ENCODE peak calls at places on chromosomes 7 and 10, in four cellular contexts. L is HepG2, K is keratinocyte, V is RWPE2. A is an unnamed sample.

GRCh38 chr7:22402250-22402649 is 45.3 kb upstream of the RAPGEF5 start:
- DNase-seq in L (no peak), K (no peak), V (no peak), A (no peak)

GRCh38 chr7:1558181-1558811 is 2.3 kb upstream of the TMEM184A start:
- DNase-seq in L (peak; percentile 32), K (no peak), V (peak; percentile 68), A (no peak)

GRCh38 chr7:84139986-84140729 is 54.4 kb downstream of the SEMA3A start:
- DNase-seq in L (peak; percentile 79), K (no peak), V (no peak), A (no peak)

GRCh38 chr7:67692425-67692824 is 695.8 kb downstream of the TYW1 start:
- DNase-seq in L (no peak), K (no peak), V (no peak), A (no peak)

GRCh38 chr10:5948999-5949759 is 28.2 kb downstream of the IL15RA start:
- DNase-seq in L (peak; percentile 46), K (no peak), V (no peak), A (no peak)

GRCh38 chr7:48299580-48300169 is 128.4 kb downstream of the ABCA13 start:
- DNase-seq in L (peak; percentile 47), K (peak; percentile 44), V (no peak), A (peak; percentile 59)

GRCh38 chr10:92688927-92689662 is 660 bp upstream of the HHEX start:
- DNase-seq in L (peak; percentile 55), K (no peak), V (peak; percentile 64), A (no peak)

GRCh38 chr7:104137971-104138370 is 69.8 kb downstream of the ORC5 start:
- DNase-seq in L (no peak), K (no peak), V (no peak), A (no peak)

GRCh38 chr10:105800626-105801025 is 1159.5 kb downstream of the SORCS3 start:
- DNase-seq in L (no peak), K (no peak), V (no peak), A (no peak)

GRCh38 chr7:23544913-23545354 is 13.2 kb upstream of the TRA2A start:
- DNase-seq in L (peak; percentile 43), K (no peak), V (no peak), A (no peak)

GRCh38 chr7:128155100-128155763 is 85.8 kb upstream of the LEP start:
- DNase-seq in L (no peak), K (no peak), V (no peak), A (no peak)

GRCh38 chr7:112788778-112789343 is 1.3 kb downstream of the TMEM168 start:
- DNase-seq in L (no peak), K (no peak), V (no peak), A (no peak)

GRCh38 chr10:37535459-37536246 is 321.8 kb downstream of the ZNF248 start:
- DNase-seq in L (peak; percentile 50), K (no peak), V (no peak), A (no peak)

GRCh38 chr7:137851361-137851945 is 4.7 kb upstream of the DGKI start:
- DNase-seq in L (no peak), K (no peak), V (no peak), A (no peak)

GRCh38 chr10:31143331-31143935 is 111.8 kb upstream of the ZNF438 start:
- DNase-seq in L (no peak), K (no peak), V (no peak), A (no peak)

GRCh38 chr10:113997428-113997827 is 46.2 kb upstream of the ADRB1 start:
- DNase-seq in L (no peak), K (no peak), V (no peak), A (peak; percentile 60)

GRCh38 chr7:24595671-24596418 is 22.6 kb downstream of the PALS2 start:
- DNase-seq in L (no peak), K (no peak), V (no peak), A (no peak)

GRCh38 chr10:104049497-104050250 is 36.0 kb downstream of the COL17A1 start:
- DNase-seq in L (no peak), K (no peak), V (no peak), A (no peak)

GRCh38 chr10:107914450-107915276 is 750.2 kb upstream of the SORCS1 start:
- DNase-seq in L (no peak), K (no peak), V (peak; percentile 46), A (no peak)

GRCh38 chr10:29150010-29150409 is 138.9 kb upstream of the LYZL1 start:
- DNase-seq in L (no peak), K (no peak), V (no peak), A (no peak)

GRCh38 chr7:155948423-155948822 is 136.2 kb upstream of the SHH start:
- DNase-seq in L (no peak), K (no peak), V (no peak), A (no peak)

GRCh38 chr7:25392571-25393338 is 164.5 kb upstream of the NPVF start:
- DNase-seq in L (no peak), K (no peak), V (no peak), A (no peak)

GRCh38 chr7:50667789-50668226 is 102.6 kb upstream of the DDC start:
- DNase-seq in L (no peak), K (no peak), V (no peak), A (no peak)

GRCh38 chr7:73308074-73308664 is 457 bp downstream of the NSUN5 start:
- DNase-seq in L (no peak), K (no peak), V (no peak), A (no peak)

GRCh38 chr10:79628988-79629954 is 18.5 kb downstream of the SFTPA1 start:
- DNase-seq in L (peak; percentile 43), K (no peak), V (no peak), A (no peak)

GRCh38 chr7:91634485-91635177 is 245.9 kb downstream of the MTERF1 start:
- DNase-seq in L (no peak), K (no peak), V (no peak), A (no peak)

GRCh38 chr10:130368761-130369560 is 232.8 kb downstream of the GLRX3 start:
- DNase-seq in L (no peak), K (no peak), V (no peak), A (no peak)

GRCh38 chr10:26697163-26697921 is at the start of gene PDSS1:
- DNase-seq in L (peak; percentile 46), K (no peak), V (peak; percentile 69), A (peak; percentile 85)

GRCh38 chr7:136114966-136115762 is 138.0 kb upstream of the MTPN start:
- DNase-seq in L (peak; percentile 30), K (no peak), V (no peak), A (no peak)

GRCh38 chr7:50303082-50303893 is 1.2 kb upstream of the IKZF1 start:
- DNase-seq in L (no peak), K (no peak), V (no peak), A (no peak)

GRCh38 chr7:34121366-34121765 is 216.0 kb downstream of the BMPER start:
- DNase-seq in L (no peak), K (no peak), V (no peak), A (no peak)

GRCh38 chr10:104614245-104614831 is 26.8 kb upstream of the SORCS3 start:
- DNase-seq in L (peak; percentile 17), K (no peak), V (no peak), A (no peak)

GRCh38 chr7:134890246-134891240 is 95.8 kb upstream of the AGBL3 start:
- DNase-seq in L (peak; percentile 32), K (peak; percentile 50), V (peak; percentile 88), A (no peak)

GRCh38 chr7:101696-102376 is 90.5 kb upstream of the FAM20C start:
- DNase-seq in L (no peak), K (peak; percentile 25), V (no peak), A (no peak)

GRCh38 chr7:108973075-108973474 is 403.4 kb downstream of the DNAJB9 start:
- DNase-seq in L (no peak), K (no peak), V (no peak), A (no peak)

GRCh38 chr10:18230794-18231193 is 90.6 kb downstream of the CACNB2 start:
- DNase-seq in L (no peak), K (no peak), V (no peak), A (no peak)

GRCh38 chr10:11823122-11823988 is at the start of gene PROSER2:
- DNase-seq in L (no peak), K (no peak), V (no peak), A (no peak)

GRCh38 chr10:83577421-83577820 is 561.9 kb upstream of the GHITM start:
- DNase-seq in L (no peak), K (no peak), V (no peak), A (no peak)

GRCh38 chr10:120221873-120222485 is 235.0 kb upstream of the PLPP4 start:
- DNase-seq in L (peak; percentile 64), K (peak; percentile 4), V (no peak), A (no peak)

GRCh38 chr10:8053446-8054242 is 844 bp upstream of the GATA3 start:
- DNase-seq in L (no peak), K (no peak), V (peak; percentile 85), A (no peak)
- TF ChIP-seq CTCF in L (peak; percentile 28), K (peak; percentile 98), V (peak; percentile 97), A (peak; percentile 19)

DNA sequence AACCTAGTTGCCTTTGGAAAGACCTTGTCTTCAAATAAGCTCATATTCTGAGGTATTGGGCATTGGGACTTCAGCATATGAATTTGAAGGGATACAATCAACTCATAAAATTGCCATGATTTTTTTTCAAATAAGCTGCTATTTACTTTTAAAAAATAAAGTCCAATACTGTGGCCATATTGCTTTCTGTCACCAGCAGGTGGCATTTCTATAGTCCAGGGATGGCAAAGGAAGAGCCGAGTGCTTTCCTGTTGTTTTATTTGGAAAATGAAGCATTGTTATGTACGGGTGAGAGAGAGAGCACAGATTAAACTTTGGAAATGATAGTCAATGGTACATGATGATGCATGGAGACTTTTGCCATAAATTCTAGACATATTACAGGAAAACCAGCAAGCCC is 104.1 kb upstream of the DPP6 start:
- DNase-seq in L (no peak), K (no peak), V (no peak), A (no peak)
- TF ChIP-seq CTCF in L (no peak), K (no peak), V (no peak), A (no peak)

GRCh38 chr7:69619619-69620018 is 21.3 kb downstream of the AUTS2 start:
- DNase-seq in L (no peak), K (no peak), V (no peak), A (no peak)

GRCh38 chr7:69620650-69621049 is 22.4 kb downstream of the AUTS2 start:
- DNase-seq in L (no peak), K (no peak), V (no peak), A (no peak)

GRCh38 chr7:69615696-69616095 is 17.4 kb downstream of the AUTS2 start:
- DNase-seq in L (no peak), K (no peak), V (no peak), A (no peak)

GRCh38 chr7:69620063-69620462 is 21.8 kb downstream of the AUTS2 start:
- DNase-seq in L (no peak), K (no peak), V (no peak), A (no peak)

GRCh38 chr7:69617364-69617763 is 19.1 kb downstream of the AUTS2 start:
- DNase-seq in L (no peak), K (no peak), V (no peak), A (no peak)
- TF ChIP-seq CTCF in L (no peak), K (no peak), V (no peak), A (no peak)

GRCh38 chr10:63003816-63004453 is 129.2 kb upstream of the NRBF2 start:
- DNase-seq in L (no peak), K (no peak), V (no peak), A (no peak)
- TF ChIP-seq CTCF in L (no peak), K (peak; percentile 36), V (peak; percentile 52), A (peak; percentile 57)

GRCh38 chr7:28364082-28364481 is 48.2 kb upstream of the CREB5 start:
- DNase-seq in L (no peak), K (no peak), V (no peak), A (no peak)
- TF ChIP-seq CTCF in L (no peak), K (peak; percentile 37), V (no peak), A (no peak)

A was measured in CD14-positive monocyte.